ENCODE peak calls at places on chromosomes 4 and X, in five cellular contexts. X is WERI-Rb-1, S is mesothelial cell of epicardium, B is esophagus squamous epithelium, D is gastrocnemius medialis. T is an unnamed sample.

GRCh38 chrX:38437093-38437492 is 84.7 kb downstream of the OTC start:
- DNase-seq in X (no peak), S (no peak), B (no peak), D (no peak), T (no peak)

GRCh38 chr4:31234494-31234893 is 514.3 kb downstream of the PCDH7 start:
- DNase-seq in S (no peak), D (no peak), X (peak), B (no peak), T (no peak)

GRCh38 chrX:119970574-119970973 is 27.0 kb upstream of the NKAP start:
- DNase-seq in D (no peak), X (no peak), B (no peak), S (no peak), T (no peak)

GRCh38 chr4:153142700-153143438 is 61.4 kb upstream of the TRIM2 start:
- DNase-seq in X (peak), D (peak), B (no peak), S (peak), T (peak)

GRCh38 chr4:8560265-8561047 is 19.7 kb upstream of the GPR78 start:
- DNase-seq in B (no peak), X (no peak), D (no peak), S (no peak), T (no peak)

GRCh38 chr4:37981844-37982720 is 21.9 kb downstream of the PTTG2 start:
- DNase-seq in B (no peak), X (no peak), S (no peak), D (no peak), T (no peak)

GRCh38 chr4:125016892-125017299 is 297.9 kb upstream of the FAT4 start:
- DNase-seq in X (no peak), B (no peak), S (no peak), D (no peak), T (no peak)

GRCh38 chrX:71652405-71652804 is 14.9 kb upstream of the LOC101059915 start:
- DNase-seq in S (no peak), B (no peak), X (peak), D (peak), T (no peak)

GRCh38 chr4:84159767-84160166 is 339.3 kb downstream of the NKX6-1 start:
- DNase-seq in X (peak), S (no peak), D (no peak), B (no peak), T (no peak)

GRCh38 chrX:19334945-19335626 is 8.6 kb upstream of the PDHA1 start:
- DNase-seq in S (no peak), D (no peak), B (no peak), X (peak), T (no peak)

GRCh38 chrX:70452143-70452733 is 7.6 kb downstream of the DLG3 start:
- DNase-seq in S (no peak), X (peak), D (no peak), B (no peak), T (no peak)

GRCh38 chr4:77930876-77931275 is 68.2 kb downstream of the MRPL1 start:
- DNase-seq in B (no peak), D (no peak), X (no peak), S (no peak), T (no peak)

GRCh38 chrX:100207331-100208024 is 202.6 kb downstream of the PCDH19 start:
- DNase-seq in D (no peak), S (no peak), B (no peak), X (no peak), T (no peak)

GRCh38 chrX:106404512-106404911 is 207.3 kb upstream of the RADX start:
- DNase-seq in B (no peak), S (no peak), X (no peak), D (no peak), T (no peak)

GRCh38 chrX:153351981-153352380 is 18.0 kb downstream of the ZNF275 start:
- DNase-seq in S (no peak), X (no peak), B (no peak), D (no peak), T (no peak)

GRCh38 chrX:70970482-70970999 is 39.6 kb upstream of the SLC7A3 start:
- DNase-seq in B (no peak), X (no peak), S (no peak), D (no peak), T (no peak)

GRCh38 chr4:84920591-84920990 is 45.9 kb downstream of the WDFY3 start:
- DNase-seq in S (no peak), B (no peak), D (no peak), X (no peak), T (no peak)

GRCh38 chrX:133254666-133255065 is 36.5 kb upstream of the TFDP3 start:
- DNase-seq in S (no peak), B (no peak), X (no peak), D (no peak), T (no peak)

GRCh38 chrX:20742106-20742505 is 475.4 kb upstream of the RPS6KA3 start:
- DNase-seq in X (no peak), S (no peak), D (no peak), B (no peak), T (no peak)

GRCh38 chrX:1448793-1449580 is 3.7 kb downstream of the ASMTL start:
- DNase-seq in X (peak), D (peak), B (no peak), S (peak), T (no peak)

GRCh38 chr4:20305976-20306375 is 54.3 kb downstream of the SLIT2 start:
- DNase-seq in D (no peak), S (no peak), X (peak), B (no peak), T (no peak)

GRCh38 chr4:161816958-161817357 is 346.8 kb downstream of the FSTL5 start:
- DNase-seq in S (no peak), D (no peak), B (no peak), X (no peak), T (no peak)

GRCh38 chr4:120829113-120829831 is 93.3 kb downstream of the PRDM5 start:
- DNase-seq in S (no peak), D (no peak), B (no peak), X (no peak), T (no peak)

GRCh38 chr4:155603360-155603891 is 63.2 kb upstream of the GUCY1A1 start:
- DNase-seq in B (no peak), D (no peak), S (no peak), X (no peak), T (no peak)

GRCh38 chrX:33415454-33415853 is 204.1 kb upstream of the DMD start:
- DNase-seq in D (no peak), B (no peak), X (no peak), S (no peak), T (no peak)

GRCh38 chr4:22129454-22130075 is 181.0 kb upstream of the KCNIP4 start:
- DNase-seq in B (no peak), X (peak), D (no peak), S (no peak), T (no peak)

GRCh38 chr4:54516556-54517215 is 141.1 kb upstream of the KIT start:
- DNase-seq in D (no peak), S (no peak), X (no peak), B (no peak), T (no peak)

GRCh38 chr4:107838138-107838618 is 13.4 kb downstream of the SGMS2 start:
- DNase-seq in X (no peak), B (no peak), D (no peak), S (no peak), T (no peak)

GRCh38 chrX:120653000-120653399 is 23.1 kb upstream of the C1GALT1C1 start:
- DNase-seq in B (no peak), D (no peak), S (no peak), X (peak), T (no peak)

GRCh38 chrX:28552882-28553829 is 34.1 kb upstream of the IL1RAPL1 start:
- DNase-seq in D (no peak), S (no peak), B (no peak), X (no peak), T (no peak)

GRCh38 chr4:79673321-79673720 is 265.3 kb upstream of the GK2 start:
- DNase-seq in X (no peak), D (no peak), S (no peak), B (no peak), T (no peak)

DNA sequence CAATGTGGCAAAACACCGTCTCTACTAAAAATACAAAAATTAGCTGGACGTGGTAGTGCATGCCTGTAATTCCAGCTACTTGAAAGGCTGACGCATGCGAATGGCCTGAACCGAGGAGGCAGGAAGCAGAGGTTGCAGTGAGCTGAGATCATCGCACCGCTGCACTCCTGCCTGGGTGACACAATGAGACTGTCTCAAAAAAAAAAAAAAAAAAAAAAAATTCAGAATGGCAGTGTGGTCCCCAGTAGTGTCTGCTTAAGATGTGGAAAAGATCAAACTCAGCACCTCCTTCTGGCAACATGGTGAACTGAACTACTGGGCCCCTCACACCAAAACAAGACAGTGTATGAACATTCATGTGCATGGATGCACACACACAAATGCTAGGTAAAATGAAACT is 32.2 kb downstream of the SMS start:
- DNase-seq in S (no peak), B (no peak), X (no peak), D (no peak), T (no peak)
- TF ChIP-seq CTCF in S (no peak), B (no peak), X (peak), D (no peak), T (no peak)

GRCh38 chr4:144646523-144647094 is 653 bp downstream of the HHIP start:
- DNase-seq in D (no peak), X (peak), B (no peak), S (no peak), T (no peak)
- TF ChIP-seq CTCF in D (no peak), X (peak), B (no peak), S (no peak), T (no peak)

GRCh38 chr4:109576462-109576861 is 16.4 kb downstream of the MCUB start:
- DNase-seq in X (no peak), S (no peak), B (no peak), D (no peak), T (no peak)

GRCh38 chr4:109574931-109575804 is 15.1 kb downstream of the MCUB start:
- DNase-seq in X (no peak), B (no peak), D (no peak), S (no peak), T (no peak)

GRCh38 chr4:109571494-109571893 is 11.4 kb downstream of the MCUB start:
- DNase-seq in X (no peak), D (no peak), S (no peak), B (no peak), T (no peak)

GRCh38 chr4:109572154-109572553 is 12.1 kb downstream of the MCUB start:
- DNase-seq in D (no peak), B (no peak), X (no peak), S (no peak), T (no peak)

DNA sequence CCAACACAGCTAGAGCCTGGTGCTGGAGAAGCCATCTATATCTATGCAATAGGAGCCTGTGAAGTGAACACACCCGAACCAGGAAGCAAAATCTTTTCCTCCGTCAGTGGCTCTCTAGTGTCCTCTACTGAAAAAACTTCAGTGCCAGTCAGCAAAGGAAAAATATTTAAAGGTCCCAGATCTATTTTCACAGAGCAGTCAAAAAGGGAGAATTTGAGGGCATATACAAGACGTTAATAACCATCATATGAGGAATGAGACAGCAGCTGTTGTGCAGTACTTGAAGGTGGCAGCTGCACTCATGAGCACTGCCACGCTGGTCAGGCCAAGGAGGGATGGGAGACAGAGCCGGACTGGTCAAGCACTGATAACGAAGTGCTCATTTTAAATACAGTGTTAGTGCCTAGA is 14.4 kb downstream of the MCUB start:
- DNase-seq in D (no peak), B (no peak), S (no peak), X (no peak), T (no peak)
- TF ChIP-seq CTCF in D (no peak), B (no peak), S (no peak), X (peak), T (no peak)

GRCh38 chrX:7941390-7942042 is 14.3 kb upstream of the PNPLA4 start:
- DNase-seq in D (no peak), B (no peak), S (no peak), X (peak), T (no peak)
- TF ChIP-seq CTCF in D (no peak), B (no peak), S (peak), X (peak), T (no peak)

DNA sequence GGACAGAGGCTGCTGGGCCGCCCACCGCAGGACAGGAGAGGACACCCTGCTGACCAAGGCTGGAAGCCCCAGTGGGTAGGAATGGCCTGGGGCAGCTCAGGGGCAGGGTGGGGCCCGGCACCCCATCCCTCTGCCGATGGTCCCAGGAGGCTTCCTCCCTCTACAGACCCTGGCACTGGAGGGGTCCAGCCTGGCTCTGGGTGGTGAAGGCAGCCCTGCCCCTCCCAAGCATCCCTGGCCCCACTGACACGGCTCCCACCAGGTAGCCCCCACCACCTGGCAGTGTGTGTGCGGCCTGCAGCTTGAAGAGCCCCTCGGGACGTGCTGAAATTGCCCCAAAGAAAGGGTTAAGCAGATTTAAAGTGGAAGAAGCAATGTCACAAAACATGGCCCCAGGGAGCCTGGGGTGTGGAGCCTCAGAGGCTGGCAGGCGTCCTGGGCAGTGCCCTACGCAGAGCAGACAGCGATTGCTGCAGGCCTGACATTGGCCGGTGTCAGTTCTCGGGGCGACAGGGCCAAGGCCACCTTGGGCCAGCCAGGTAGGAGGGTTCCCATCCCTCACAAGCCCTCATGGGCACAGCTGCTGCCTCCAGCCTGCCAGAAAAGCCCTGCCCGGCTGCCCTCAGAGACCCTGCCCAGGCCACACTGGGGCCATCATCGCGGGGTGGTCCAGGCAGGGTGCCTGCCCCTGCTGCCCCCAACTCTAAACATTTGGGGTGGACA is 80.5 kb downstream of the FAM53A start:
- DNase-seq in D (no peak), X (no peak), B (no peak), S (no peak), T (no peak)
- TF ChIP-seq CTCF in D (no peak), X (no peak), B (no peak), S (no peak), T (no peak)

DNA sequence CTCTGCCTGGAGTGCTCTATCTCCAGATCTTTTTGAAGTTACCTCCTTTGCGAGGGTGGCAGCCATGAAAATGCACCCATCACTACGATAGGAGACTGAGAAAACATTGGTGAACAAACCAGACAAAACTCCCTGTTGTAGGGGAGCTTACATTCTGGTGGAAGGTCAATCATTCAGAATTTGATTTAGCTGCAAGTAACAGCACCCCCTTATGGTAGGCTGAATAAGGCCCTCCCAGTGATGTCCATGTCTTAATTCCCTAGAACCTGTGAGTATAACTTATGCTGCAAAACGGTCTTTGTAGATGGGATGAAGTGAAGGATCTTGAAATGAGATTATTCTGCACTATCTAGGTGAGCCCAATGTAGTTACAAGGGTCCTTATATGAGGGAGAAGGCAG is 5.6 kb upstream of the TEC start:
- DNase-seq in D (no peak), X (peak), S (no peak), B (no peak), T (no peak)
- TF ChIP-seq CTCF in D (peak), X (peak), S (no peak), B (peak), T (no peak)

GRCh38 chr4:188130355-188130754 is 8.9 kb upstream of the TRIML1 start:
- DNase-seq in D (no peak), B (no peak), X (no peak), S (no peak), T (no peak)
- TF ChIP-seq CTCF in D (no peak), B (no peak), X (peak), S (no peak), T (no peak)

DNA sequence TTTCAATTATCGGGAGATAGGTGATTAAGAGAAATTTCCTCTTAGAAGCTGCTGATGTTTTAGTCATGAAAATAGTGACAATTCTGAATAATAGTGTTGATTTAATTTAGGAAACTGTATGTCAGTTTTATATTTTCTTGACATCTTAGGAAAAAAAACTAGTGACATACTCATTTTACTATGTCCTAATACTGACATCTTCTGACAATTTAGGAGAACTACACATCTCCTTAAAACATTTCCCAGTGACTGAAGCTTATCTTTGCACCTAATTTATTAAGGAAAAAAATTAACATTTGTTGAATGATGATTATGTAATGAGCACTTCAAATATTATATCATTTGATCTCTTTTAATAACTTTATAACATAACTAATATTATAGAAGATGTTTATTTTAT is 42.0 kb upstream of the RBMXL3 start:
- DNase-seq in X (no peak), B (no peak), D (no peak), S (no peak), T (no peak)
- TF ChIP-seq CTCF in X (no peak), B (no peak), D (peak), S (peak), T (no peak)

T was measured in omental fat pad.